ENCODE peak calls at places on chromosome 3, in eight cellular contexts. N is heart left ventricle, H is A549, M is AG10803, Z is PC-3, P is GM12865, B is endothelial cell, E is HFF-Myc. L is an unnamed sample.

GRCh38 chr3:154921351-154921750 is 158.8 kb upstream of the MME start:
- DNase-seq in M (no peak), Z (no peak), N (no peak), H (no peak), P (no peak), E (no peak), B (no peak), L (no peak)

GRCh38 chr3:51709675-51710074 is 2.8 kb downstream of the GRM2 start:
- DNase-seq in M (no peak), E (no peak), N (no peak), P (no peak), H (no peak), B (no peak), Z (no peak), L (no peak)

GRCh38 chr3:193686665-193687506 is 93.9 kb downstream of the OPA1 start:
- DNase-seq in M (no peak), N (no peak), Z (peak), B (no peak), E (no peak), P (no peak), H (no peak), L (no peak)

GRCh38 chr3:27792869-27793268 is 70.7 kb upstream of the EOMES start:
- DNase-seq in Z (no peak), P (no peak), M (no peak), N (no peak), E (no peak), H (no peak), B (no peak), L (no peak)

GRCh38 chr3:24387493-24387892 is 107.2 kb downstream of the THRB start:
- DNase-seq in Z (peak), M (peak), E (peak), P (no peak), H (no peak), N (no peak), B (no peak), L (no peak)

GRCh38 chr3:17741621-17742091 is 775 bp downstream of the TBC1D5 start:
- DNase-seq in N (no peak), P (no peak), B (no peak), H (no peak), M (no peak), Z (no peak), E (no peak), L (no peak)

GRCh38 chr3:53269888-53270880 is 14.4 kb upstream of the TKT start:
- DNase-seq in B (peak), P (peak), N (peak), H (peak), Z (peak), E (peak), M (peak), L (peak)

GRCh38 chr3:11370961-11371360 is 98.8 kb downstream of the ATG7 start:
- DNase-seq in E (no peak), P (no peak), N (no peak), Z (no peak), M (no peak), B (no peak), H (no peak), L (no peak)

GRCh38 chr3:161977063-161977462 is 480.5 kb downstream of the OTOL1 start:
- DNase-seq in H (no peak), N (no peak), P (peak), Z (peak), E (peak), B (no peak), M (peak), L (no peak)

DNA sequence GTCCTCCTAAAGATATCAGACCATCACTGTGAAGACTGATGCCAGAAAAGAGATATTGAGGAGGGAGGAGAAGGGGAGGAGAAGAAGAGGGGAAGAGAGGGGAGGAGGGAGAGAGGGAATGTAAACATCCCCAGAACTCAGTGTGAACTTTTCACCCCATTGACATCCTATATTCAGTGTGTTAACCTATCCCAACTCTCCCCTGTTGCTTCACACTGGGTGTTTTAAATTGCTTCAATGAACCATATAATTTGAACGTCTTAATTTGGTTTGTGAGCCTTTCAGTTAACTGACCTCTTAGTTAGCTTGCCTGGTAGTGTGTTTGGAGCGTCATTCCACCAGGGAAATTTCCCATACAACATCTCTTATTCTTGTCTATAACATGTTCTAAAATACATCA is 29.8 kb upstream of the PTPRG start:
- DNase-seq in E (no peak), M (no peak), Z (no peak), N (no peak), P (no peak), B (no peak), H (no peak), L (no peak)
- TF ChIP-seq CTCF in E (no peak), M (no peak), Z (no peak), N (no peak), P (no peak), B (no peak), H (no peak), L (no peak)

DNA sequence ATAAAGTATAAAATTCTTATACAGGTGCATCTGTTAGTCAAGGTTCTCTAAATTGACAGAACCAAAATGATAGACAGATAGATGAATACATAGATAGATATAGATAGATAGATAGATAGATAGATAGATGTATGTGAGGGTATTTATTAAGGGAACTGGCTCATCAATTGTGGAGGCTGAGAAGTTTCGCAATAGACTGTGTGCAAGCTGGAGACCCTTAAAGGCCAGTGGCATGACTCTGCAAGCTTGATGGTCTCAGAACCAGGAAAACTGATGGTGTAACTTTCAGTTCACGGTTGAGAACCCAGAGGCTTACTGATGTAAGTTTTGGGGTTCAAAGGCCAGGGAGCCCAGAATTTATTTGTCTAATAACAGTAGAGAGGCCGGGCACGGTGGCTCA is 1123.7 kb upstream of the CADM2 start:
- DNase-seq in B (no peak), H (no peak), E (no peak), N (no peak), P (no peak), Z (no peak), M (no peak), L (no peak)
- TF ChIP-seq CTCF in B (no peak), H (no peak), E (no peak), N (no peak), P (no peak), Z (no peak), M (no peak), L (no peak)

GRCh38 chr3:180036678-180037455 is at the start of gene PEX5L:
- DNase-seq in Z (peak), N (peak), B (peak), M (peak), P (peak), E (no peak), H (no peak), L (peak)
- TF ChIP-seq CTCF in Z (no peak), N (no peak), B (no peak), M (no peak), P (no peak), E (no peak), H (no peak), L (no peak)

GRCh38 chr3:130892759-130893239 is 1.1 kb upstream of the ATP2C1 start:
- DNase-seq in H (peak), N (peak), B (peak), E (peak), P (peak), Z (peak), M (peak), L (peak)

GRCh38 chr3:130894130-130894872 is 417 bp downstream of the ATP2C1 start:
- DNase-seq in P (peak), Z (no peak), N (peak), H (peak), E (no peak), B (peak), M (no peak), L (peak)

GRCh38 chr3:130895690-130896089 is 1.8 kb downstream of the ATP2C1 start:
- DNase-seq in Z (no peak), M (no peak), N (no peak), E (no peak), B (no peak), H (no peak), P (no peak), L (no peak)

GRCh38 chr3:130894873-130895330 is 1.0 kb downstream of the ATP2C1 start:
- DNase-seq in M (no peak), B (no peak), E (no peak), Z (no peak), N (no peak), P (no peak), H (no peak), L (no peak)

DNA sequence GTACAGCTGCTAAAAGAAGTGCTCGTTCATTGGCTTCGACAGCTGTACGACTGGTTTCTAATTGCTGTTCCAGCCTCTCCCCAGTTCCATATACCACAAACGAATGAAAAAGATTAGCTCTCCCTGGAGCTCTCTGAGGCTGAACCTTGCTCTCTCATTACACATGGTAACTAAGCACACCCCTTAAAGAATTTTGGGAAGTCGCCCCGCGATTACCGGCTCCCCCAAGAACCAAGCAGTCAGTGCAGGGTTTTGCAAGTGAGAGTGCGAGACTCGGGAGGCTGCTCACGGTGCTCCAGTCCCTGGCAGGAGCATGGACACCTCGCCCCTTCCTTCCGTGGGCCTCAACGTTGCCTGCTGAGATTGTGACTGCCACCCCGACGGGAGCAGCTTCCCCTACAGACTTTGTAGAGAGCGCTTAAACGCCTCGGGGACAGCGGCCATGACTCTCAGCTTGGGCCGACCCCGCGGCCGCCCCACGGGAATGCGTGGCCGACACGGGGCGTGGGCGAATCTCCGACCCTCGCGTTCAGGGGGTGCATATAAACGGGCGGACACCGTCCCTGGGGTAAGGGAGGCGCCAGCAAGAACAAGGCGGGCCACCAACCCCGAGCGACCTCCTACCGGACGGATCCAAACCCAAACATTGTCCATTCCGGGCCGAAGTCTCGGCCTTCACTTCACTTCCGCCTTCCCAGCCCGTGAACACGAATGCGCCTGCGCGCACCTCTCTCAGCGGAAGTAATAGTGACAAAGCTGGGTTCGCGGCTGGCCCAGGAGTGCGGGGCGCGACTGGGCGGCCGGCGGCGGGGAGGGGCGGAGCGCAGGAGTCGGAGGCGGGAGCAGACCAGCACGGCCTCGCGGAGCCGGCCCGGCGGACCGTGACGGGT is at the start of gene ATP2C1:
- DNase-seq in E (peak), Z (peak), M (peak), H (peak), N (peak), B (peak), P (peak), L (peak)
- TF ChIP-seq CTCF in E (no peak), Z (no peak), M (peak), H (no peak), N (peak), B (peak), P (no peak), L (peak)

L was measured in progenitor cell of endocrine pancreas.